ENCODE peak calls at places on chromosomes 11 and 22, in eight cellular contexts. I, J, D, E, O, Y, N and U are unnamed samples.

GRCh38 chr11:108984021-108984420 is 319.2 kb downstream of the DDX10 start:
- DNase-seq in I (no peak), J (no peak), D (no peak), E (no peak), O (no peak), Y (no peak), N (no peak), U (no peak)

GRCh38 chr11:92969293-92969633 is 188 bp upstream of the MTNR1B start:
- DNase-seq in I (no peak), J (no peak), D (no peak), E (no peak), O (no peak), Y (no peak), N (no peak), U (no peak)

GRCh38 chr22:21568207-21569075 is 927 bp downstream of the UBE2L3 start:
- DNase-seq in I (no peak), J (peak), D (peak), E (peak), O (peak), Y (no peak), N (peak), U (no peak)

GRCh38 chr11:133040289-133040893 is 491.9 kb downstream of the OPCML start:
- DNase-seq in I (no peak), J (no peak), D (no peak), E (no peak), O (no peak), Y (no peak), N (no peak), U (no peak)

GRCh38 chr11:6321961-6322362 is 1.7 kb upstream of the CAVIN3 start:
- DNase-seq in I (peak), J (no peak), D (no peak), E (peak), O (no peak), Y (no peak), N (no peak), U (no peak)

GRCh38 chr22:36417281-36417686 is 29.5 kb upstream of the MYH9 start:
- DNase-seq in I (peak), J (no peak), D (no peak), E (no peak), O (no peak), Y (no peak), N (peak), U (no peak)

GRCh38 chr11:11760838-11761237 is 80.9 kb upstream of the USP47 start:
- DNase-seq in I (no peak), J (no peak), D (no peak), E (no peak), O (no peak), Y (no peak), N (no peak), U (no peak)

GRCh38 chr11:28799316-28799715 is 691.1 kb downstream of the METTL15 start:
- DNase-seq in I (no peak), J (no peak), D (no peak), E (no peak), O (no peak), Y (no peak), N (no peak), U (no peak)

GRCh38 chr11:10749476-10749875 is 1.6 kb upstream of the CTR9 start:
- DNase-seq in I (no peak), J (no peak), D (no peak), E (no peak), O (no peak), Y (no peak), N (no peak), U (no peak)

GRCh38 chr11:10752486-10752885 is 1.4 kb downstream of the CTR9 start:
- DNase-seq in I (no peak), J (no peak), D (no peak), E (no peak), O (no peak), Y (no peak), N (no peak), U (no peak)

GRCh38 chr11:10751581-10751940 is 515 bp downstream of the CTR9 start:
- DNase-seq in I (no peak), J (peak), D (no peak), E (no peak), O (no peak), Y (no peak), N (no peak), U (no peak)

GRCh38 chr11:10752061-10752460 is 1.0 kb downstream of the CTR9 start:
- DNase-seq in I (no peak), J (no peak), D (no peak), E (no peak), O (no peak), Y (no peak), N (no peak), U (no peak)

GRCh38 chr11:10750838-10751580 is at the start of gene CTR9:
- DNase-seq in I (peak), J (peak), D (peak), E (peak), O (peak), Y (peak), N (peak), U (peak)
- TF ChIP-seq CTCF in I (no peak), J (no peak), D (no peak), E (peak), O (no peak), Y (no peak), N (no peak), U (no peak)

DNA sequence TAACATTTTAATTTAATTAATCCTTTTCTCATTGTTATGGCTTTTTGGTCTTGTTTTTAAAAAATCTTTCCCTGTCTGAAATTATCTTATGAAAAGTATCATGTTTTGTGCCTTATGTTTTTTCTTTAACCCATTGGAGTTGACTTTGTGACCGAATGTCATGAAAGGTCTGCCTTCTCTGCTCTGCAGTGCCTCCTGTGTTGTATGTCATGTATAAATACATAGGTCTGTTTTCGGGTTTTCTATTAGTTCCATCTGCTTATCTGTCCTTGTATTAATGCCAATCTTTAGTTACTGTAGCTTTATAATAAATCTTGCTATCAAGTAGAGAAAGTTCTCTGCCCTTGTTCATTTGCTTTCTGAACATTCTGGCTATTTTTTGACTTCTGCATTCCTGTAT is 73.0 kb downstream of the ZBTB44 start:
- DNase-seq in I (no peak), J (no peak), D (no peak), E (no peak), O (no peak), Y (no peak), N (no peak), U (no peak)
- TF ChIP-seq CTCF in I (no peak), J (no peak), D (no peak), E (no peak), O (no peak), Y (no peak), N (no peak), U (peak)

GRCh38 chr11:64758330-64759079 is 1.3 kb downstream of the PYGM start:
- DNase-seq in I (no peak), J (peak), D (no peak), E (no peak), O (no peak), Y (no peak), N (no peak), U (peak)
- TF ChIP-seq CTCF in I (no peak), J (no peak), D (no peak), E (no peak), O (no peak), Y (no peak), N (no peak), U (no peak)

GRCh38 chr11:106152013-106152412 is 74.6 kb downstream of the AASDHPPT start:
- DNase-seq in I (no peak), J (no peak), D (no peak), E (peak), O (no peak), Y (no peak), N (peak), U (peak)
- TF ChIP-seq CTCF in I (peak), J (no peak), D (no peak), E (peak), O (no peak), Y (peak), N (no peak), U (peak)

GRCh38 chr11:77448269-77448668 is 25.6 kb downstream of the PAK1 start:
- DNase-seq in I (no peak), J (no peak), D (no peak), E (no peak), O (no peak), Y (no peak), N (no peak), U (no peak)
- TF ChIP-seq CTCF in I (no peak), J (no peak), D (no peak), E (no peak), O (no peak), Y (no peak), N (no peak), U (no peak)